ENCODE peak calls at places on chromosome 6, in five cellular contexts. W is left cardiac atrium; Y is body of pancreas; F is fibroblast of lung; H is activated CD4-positive, alpha-beta T cell treated with anti-CD3 and anti-CD28 coated beads, Interleukin-2, amount 10 ng/mL, durations not matched to agents 7 days and 5 days. C is an unnamed sample.

GRCh38 chr6:87772597-87773530 is 70.8 kb upstream of the AKIRIN2 start:
- DNase-seq in W (no peak), Y (peak), F (peak), H (no peak), C (no peak)

GRCh38 chr6:112923940-112924587 is 576.9 kb downstream of the RFPL4B start:
- DNase-seq in W (no peak), Y (no peak), F (peak), H (no peak), C (no peak)

GRCh38 chr6:36289281-36290018 is 19.6 kb downstream of the PNPLA1 start:
- DNase-seq in W (no peak), Y (no peak), F (peak), H (no peak), C (no peak)

GRCh38 chr6:32886674-32887383 is 32.8 kb downstream of the PSMB9 start:
- DNase-seq in W (no peak), Y (peak), F (peak), H (no peak), C (no peak)

GRCh38 chr6:165820934-165821333 is 157.9 kb upstream of the PDE10A start:
- DNase-seq in W (no peak), Y (no peak), F (no peak), H (no peak), C (no peak)

GRCh38 chr6:127900935-127901334 is at the start of gene THEMIS:
- DNase-seq in W (no peak), Y (no peak), F (no peak), H (peak), C (no peak)

GRCh38 chr6:39956951-39957350 is 22.7 kb upstream of the MOCS1 start:
- DNase-seq in W (no peak), Y (no peak), F (peak), H (no peak), C (no peak)

GRCh38 chr6:134175532-134176282 is 123.3 kb upstream of the SLC2A12 start:
- DNase-seq in W (peak), Y (peak), F (peak), H (peak), C (peak)

GRCh38 chr6:134041093-134041492 is 11.3 kb downstream of the SLC2A12 start:
- DNase-seq in W (no peak), Y (no peak), F (peak), H (no peak), C (no peak)

GRCh38 chr6:140394141-140394540 is 1019.7 kb upstream of the CITED2 start:
- DNase-seq in W (no peak), Y (no peak), F (no peak), H (no peak), C (no peak)

GRCh38 chr6:84581494-84582259 is 182.7 kb downstream of the TBX18 start:
- DNase-seq in W (no peak), Y (no peak), F (peak), H (no peak), C (no peak)

GRCh38 chr6:16332175-16332542 is 93.8 kb downstream of the GMPR start:
- DNase-seq in W (peak), Y (peak), F (peak), H (peak), C (peak)

GRCh38 chr6:169620171-169621125 is 81.4 kb downstream of the WDR27 start:
- DNase-seq in W (no peak), Y (no peak), F (peak), H (no peak), C (no peak)

GRCh38 chr6:111423960-111424846 is 58.8 kb downstream of the REV3L start:
- DNase-seq in W (no peak), Y (peak), F (peak), H (no peak), C (peak)

GRCh38 chr6:167512926-167513325 is 188.0 kb downstream of the TTLL2 start:
- DNase-seq in W (no peak), Y (no peak), F (no peak), H (no peak), C (no peak)

GRCh38 chr6:158039178-158039557 is 57.5 kb downstream of the SYNJ2 start:
- DNase-seq in W (no peak), Y (no peak), F (peak), H (no peak), C (no peak)

GRCh38 chr6:135183532-135184440 is 2.7 kb downstream of the MYB start:
- DNase-seq in W (peak), Y (peak), F (peak), H (peak), C (peak)

GRCh38 chr6:168599118-168599494 is 158.1 kb downstream of the SMOC2 start:
- DNase-seq in W (no peak), Y (no peak), F (no peak), H (no peak), C (no peak)

GRCh38 chr6:72922401-72922800 is 300.5 kb downstream of the KCNQ5 start:
- DNase-seq in W (no peak), Y (no peak), F (peak), H (no peak), C (no peak)

C was measured in stomach.